ENCODE peak calls at places on chromosomes 13 and 19, in seven cellular contexts. A is cardiac muscle cell, B is AG10803, S is heart right ventricle, G is pancreas, L is GM12878, J is dorsolateral prefrontal cortex. Y is an unnamed sample.

GRCh38 chr13:83057119-83057518 is 825.2 kb downstream of the SLITRK1 start:
- DNase-seq in A (no peak), B (peak), S (no peak), G (no peak), L (no peak), J (no peak), Y (no peak)

GRCh38 chr19:17184381-17184841 is 30.7 kb upstream of the USE1 start:
- DNase-seq in A (no peak), B (no peak), S (no peak), G (no peak), L (no peak), J (no peak), Y (no peak)

GRCh38 chr13:100088648-100089601 is at the start of gene PCCA:
- DNase-seq in A (peak), B (peak), S (peak), G (peak), L (peak), J (peak), Y (peak)

GRCh38 chr13:110010433-110011135 is 224.2 kb upstream of the IRS2 start:
- DNase-seq in A (no peak), B (no peak), S (no peak), G (no peak), L (no peak), J (no peak), Y (no peak)

GRCh38 chr13:32334676-32335075 is 19.4 kb downstream of the BRCA2 start:
- DNase-seq in A (no peak), B (peak), S (no peak), G (no peak), L (no peak), J (no peak), Y (no peak)

GRCh38 chr13:90947976-90948375 is 399.5 kb upstream of the MIR17HG start:
- DNase-seq in A (no peak), B (no peak), S (no peak), G (no peak), L (no peak), J (no peak), Y (no peak)

GRCh38 chr19:19662866-19663291 is 597 bp downstream of the ATP13A1 start:
- DNase-seq in A (no peak), B (no peak), S (no peak), G (no peak), L (no peak), J (no peak), Y (no peak)

GRCh38 chr13:92103673-92104296 is 705.4 kb downstream of the GPC5 start:
- DNase-seq in A (peak), B (no peak), S (no peak), G (no peak), L (no peak), J (no peak), Y (no peak)

GRCh38 chr13:112466132-112467025 is 90.2 kb downstream of the SPACA7 start:
- DNase-seq in A (no peak), B (no peak), S (no peak), G (no peak), L (no peak), J (no peak), Y (no peak)

GRCh38 chr13:113291997-113292862 is 4.8 kb upstream of the LAMP1 start:
- DNase-seq in A (peak), B (peak), S (no peak), G (no peak), L (no peak), J (no peak), Y (peak)

GRCh38 chr13:28100149-28101121 is at the start of gene FLT3:
- DNase-seq in A (peak), B (peak), S (no peak), G (peak), L (no peak), J (no peak), Y (peak)

GRCh38 chr13:73198888-73199497 is 140.2 kb downstream of the KLF5 start:
- DNase-seq in A (no peak), B (peak), S (no peak), G (no peak), L (no peak), J (no peak), Y (no peak)

GRCh38 chr19:13920940-13921744 is 15.1 kb downstream of the CC2D1A start:
- DNase-seq in A (no peak), B (peak), S (no peak), G (no peak), L (peak), J (peak), Y (no peak)

GRCh38 chr13:112870737-112871287 is 98.2 kb upstream of the MCF2L start:
- DNase-seq in A (no peak), B (no peak), S (no peak), G (no peak), L (no peak), J (no peak), Y (no peak)

GRCh38 chr13:29456419-29456818 is 139.1 kb downstream of the SLC7A1 start:
- DNase-seq in A (no peak), B (no peak), S (no peak), G (no peak), L (no peak), J (no peak), Y (no peak)

GRCh38 chr13:83151308-83151660 is 731.0 kb downstream of the SLITRK1 start:
- DNase-seq in A (no peak), B (peak), S (no peak), G (no peak), L (no peak), J (no peak), Y (no peak)

GRCh38 chr19:38172001-38172400 is 52.0 kb downstream of the DPF1 start:
- DNase-seq in A (no peak), B (no peak), S (no peak), G (no peak), L (no peak), J (peak), Y (no peak)

GRCh38 chr19:44093931-44094765 is at the start of gene ZNF224:
- DNase-seq in A (peak), B (peak), S (peak), G (peak), L (peak), J (peak), Y (peak)

GRCh38 chr13:34165158-34165557 is 347.2 kb downstream of the RFC3 start:
- DNase-seq in A (no peak), B (no peak), S (no peak), G (no peak), L (no peak), J (no peak), Y (no peak)

GRCh38 chr13:83620535-83621220 is 261.6 kb downstream of the SLITRK1 start:
- DNase-seq in A (no peak), B (peak), S (no peak), G (no peak), L (no peak), J (no peak), Y (no peak)

GRCh38 chr19:17025361-17025760 is 1.2 kb downstream of the CPAMD8 start:
- DNase-seq in A (no peak), B (no peak), S (no peak), G (no peak), L (no peak), J (no peak), Y (no peak)

GRCh38 chr13:38669234-38669964 is 17.5 kb upstream of the FREM2 start:
- DNase-seq in A (no peak), B (no peak), S (no peak), G (no peak), L (no peak), J (no peak), Y (no peak)

GRCh38 chr19:38588041-38588440 is 29.7 kb downstream of the MAP4K1 start:
- DNase-seq in A (no peak), B (no peak), S (no peak), G (no peak), L (no peak), J (no peak), Y (no peak)

DNA sequence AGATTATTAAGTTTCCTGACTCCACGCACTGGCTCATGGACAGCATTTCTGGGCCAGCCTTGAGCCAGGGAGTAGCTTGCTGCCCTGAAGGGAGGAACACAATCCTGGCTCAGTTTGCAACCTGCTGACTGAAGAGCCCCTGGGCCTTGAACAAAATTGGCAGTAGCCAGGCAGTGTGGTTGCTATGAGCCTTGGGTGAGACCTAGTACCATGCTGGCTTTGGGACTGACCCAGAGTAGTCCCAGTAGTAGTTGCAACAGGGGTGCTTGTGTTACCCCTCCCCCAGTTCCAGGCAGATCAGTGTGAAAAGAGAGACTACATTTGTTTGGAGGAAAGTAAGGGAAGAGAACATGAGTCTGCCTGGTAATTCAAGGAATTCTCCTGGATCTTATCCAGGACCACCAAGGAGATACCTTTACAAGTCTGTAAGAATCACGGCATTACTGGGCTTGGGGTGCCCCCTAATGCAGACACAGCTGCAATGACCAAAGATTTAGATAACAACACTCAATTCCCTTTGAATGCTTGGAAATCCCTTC is 22.0 kb downstream of the ITGBL1 start:
- DNase-seq in A (peak), B (peak), S (no peak), G (no peak), L (no peak), J (peak), Y (no peak)
- TF ChIP-seq CTCF in A (peak), B (peak), S (no peak), G (no peak), L (peak), J (peak), Y (no peak)

GRCh38 chr19:12778905-12779161 is 3.5 kb upstream of the HOOK2 start:
- DNase-seq in A (no peak), B (no peak), S (no peak), G (no peak), L (no peak), J (no peak), Y (no peak)
- H3K4me3 ChIP-seq in A (no peak), B (peak), S (peak), G (no peak), L (peak), J (peak), Y (no peak)

DNA sequence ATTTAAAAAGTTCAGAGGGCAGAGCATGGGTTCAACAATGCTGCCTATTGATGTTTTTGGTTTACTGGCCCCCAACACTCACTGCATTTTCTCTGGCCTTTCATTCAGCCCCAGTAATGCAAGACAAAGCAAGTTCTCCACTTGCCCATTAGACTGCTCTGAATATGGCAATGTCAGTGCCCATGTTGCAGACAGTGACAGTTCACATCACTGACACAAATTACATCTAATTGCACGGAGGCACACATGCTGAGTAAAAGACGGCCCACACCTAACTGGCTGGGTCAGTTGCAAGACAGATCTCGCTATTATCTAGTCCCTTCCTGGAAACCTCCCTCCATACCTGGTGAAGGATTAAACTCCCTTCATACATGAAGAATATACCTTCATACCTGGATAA is 54.0 kb downstream of the ENOX1 start:
- DNase-seq in A (no peak), B (no peak), S (no peak), G (no peak), L (no peak), J (no peak), Y (no peak)
- TF ChIP-seq CTCF in A (no peak), B (no peak), S (no peak), G (no peak), L (no peak), J (no peak), Y (no peak)

GRCh38 chr19:7355151-7355845 is 6.6 kb downstream of the ARHGEF18 start:
- DNase-seq in A (no peak), B (peak), S (no peak), G (no peak), L (no peak), J (no peak), Y (no peak)
- H3K4me3 ChIP-seq in A (no peak), B (no peak), S (no peak), G (no peak), L (no peak), J (no peak), Y (no peak)

GRCh38 chr19:18449552-18449951 is 11.6 kb upstream of the ISYNA1 start:
- DNase-seq in A (no peak), B (no peak), S (no peak), G (no peak), L (no peak), J (no peak), Y (no peak)
- TF ChIP-seq CTCF in A (no peak), B (no peak), S (no peak), G (no peak), L (no peak), J (no peak), Y (no peak)

GRCh38 chr13:94705081-94705751 is 7.1 kb downstream of the SOX21 start:
- DNase-seq in A (no peak), B (no peak), S (no peak), G (no peak), L (no peak), J (no peak), Y (no peak)
- H3K4me3 ChIP-seq in A (no peak), B (no peak), S (no peak), G (no peak), L (no peak), J (no peak), Y (no peak)

DNA sequence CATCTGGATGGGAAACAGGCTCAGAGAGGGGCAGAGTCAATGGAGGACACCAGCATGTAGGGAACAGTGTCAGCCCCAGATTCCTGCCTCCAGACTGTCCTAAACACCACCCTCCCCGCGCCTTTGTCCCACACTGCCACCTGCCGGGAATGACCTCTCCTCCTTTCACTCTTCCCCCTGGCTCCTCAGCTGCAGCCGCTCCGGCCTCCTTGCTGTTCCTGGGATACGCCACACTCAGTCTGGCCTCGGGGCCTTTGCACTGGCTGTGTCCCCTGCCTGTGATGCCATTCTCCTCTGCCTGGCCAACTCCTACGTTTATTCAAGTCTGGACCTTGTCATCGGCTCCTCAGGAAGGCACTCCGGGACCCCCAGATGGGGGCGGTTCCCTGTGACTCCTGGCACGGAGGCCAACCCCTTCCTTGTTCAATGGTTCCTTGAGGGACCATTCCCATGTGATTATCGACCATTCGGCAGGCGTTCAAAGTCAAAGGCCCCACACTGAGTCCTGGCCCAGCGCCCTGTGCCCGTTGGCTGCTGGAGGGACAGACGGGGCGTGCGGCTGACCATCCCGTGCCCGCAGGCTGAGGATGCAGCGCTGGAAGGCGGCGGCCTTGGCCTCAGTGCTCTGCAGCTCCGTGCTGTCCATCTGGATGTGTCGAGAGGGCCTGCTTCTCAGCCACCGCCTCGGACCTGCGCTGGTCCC is 15.8 kb downstream of the FUT6 start:
- DNase-seq in A (no peak), B (no peak), S (no peak), G (peak), L (no peak), J (no peak), Y (no peak)
- TF ChIP-seq CTCF in A (no peak), B (peak), S (no peak), G (no peak), L (peak), J (no peak), Y (no peak)

DNA sequence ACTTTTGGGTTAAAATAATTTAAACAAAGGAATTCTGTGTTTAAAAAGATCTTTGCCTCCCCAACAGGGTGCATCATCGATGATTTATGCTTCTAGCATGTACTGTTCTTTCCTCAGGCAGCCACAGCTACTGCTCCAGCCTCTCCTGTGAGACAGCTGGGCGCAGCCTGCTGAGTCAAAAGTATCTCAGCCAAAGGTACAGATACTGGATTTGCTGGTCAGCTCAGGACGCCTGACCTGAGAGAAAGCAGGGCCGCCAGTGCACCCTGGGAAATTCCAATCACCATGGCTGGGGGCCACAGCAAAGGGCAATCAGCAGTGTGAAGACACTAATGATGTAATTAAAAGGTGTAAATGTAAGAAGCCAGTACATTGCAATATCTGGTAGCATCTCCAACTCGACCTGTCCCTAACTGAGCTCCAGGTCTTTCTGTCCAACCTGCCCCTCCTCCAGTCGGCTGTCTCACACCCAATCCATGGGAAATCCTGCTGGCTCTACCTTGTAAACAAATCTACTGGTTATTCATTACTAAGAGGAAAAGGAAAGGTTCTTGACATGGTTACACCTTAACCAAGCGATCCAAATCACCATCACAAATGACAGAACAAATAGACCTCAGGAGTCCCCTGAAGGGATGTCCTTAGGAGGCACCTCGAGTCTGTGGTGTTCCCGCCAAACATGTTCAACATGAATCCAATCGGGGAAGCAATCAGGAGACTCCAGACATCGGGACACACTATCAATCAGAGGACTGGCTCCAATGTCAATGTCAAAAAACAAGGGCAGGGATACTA is 7.3 kb downstream of the OPA3 start:
- DNase-seq in A (no peak), B (peak), S (no peak), G (peak), L (no peak), J (no peak), Y (no peak)
- H3K4me3 ChIP-seq in A (no peak), B (no peak), S (no peak), G (no peak), L (no peak), J (no peak), Y (no peak)